ENCODE peak calls at places on chromosomes 7 and 10, in five cellular contexts. One of them, this sample, is unnamed.
A peak's percentile ranks its signal among the peaks of the same experiment; 100 is the strongest.

GRCh38 chr7:33979807-33980355 is 74.5 kb downstream of the BMPER start:
- DNase-seq in aorta: no peak
- DNase-seq in Caco-2: no peak
- DNase-seq in A549: peak; percentile 66
- DNase-seq in CD8-positive, alpha-beta T cell: no peak
- DNase-seq in this sample: no peak

GRCh38 chr10:33291053-33291592 is 43.3 kb downstream of the NRP1 start:
- DNase-seq in Caco-2: no peak
- DNase-seq in CD8-positive, alpha-beta T cell: no peak
- DNase-seq in aorta: no peak
- DNase-seq in A549: peak; percentile 60
- DNase-seq in this sample: no peak

GRCh38 chr7:106418526-106418925 is 133.7 kb upstream of the NAMPT start:
- DNase-seq in A549: no peak
- DNase-seq in aorta: peak; percentile 39
- DNase-seq in Caco-2: no peak
- DNase-seq in CD8-positive, alpha-beta T cell: no peak
- DNase-seq in this sample: no peak

GRCh38 chr10:111146025-111146640 is 69.3 kb downstream of the ADRA2A start:
- DNase-seq in A549: no peak
- DNase-seq in aorta: no peak
- DNase-seq in Caco-2: no peak
- DNase-seq in CD8-positive, alpha-beta T cell: no peak
- DNase-seq in this sample: no peak

GRCh38 chr10:52573347-52573746 is 199.2 kb downstream of the MBL2 start:
- DNase-seq in A549: no peak
- DNase-seq in Caco-2: no peak
- DNase-seq in CD8-positive, alpha-beta T cell: no peak
- DNase-seq in aorta: no peak
- DNase-seq in this sample: no peak

GRCh38 chr10:17023386-17024298 is 106.0 kb downstream of the CUBN start:
- DNase-seq in A549: peak; percentile 52
- DNase-seq in aorta: peak; percentile 78
- DNase-seq in Caco-2: no peak
- DNase-seq in CD8-positive, alpha-beta T cell: peak; percentile 88
- DNase-seq in this sample: peak; percentile 54

GRCh38 chr7:48035967-48036478 is 680 bp downstream of the C7orf57 start:
- DNase-seq in A549: no peak
- DNase-seq in CD8-positive, alpha-beta T cell: no peak
- DNase-seq in Caco-2: no peak
- DNase-seq in aorta: peak; percentile 61
- DNase-seq in this sample: peak; percentile 65

GRCh38 chr10:121624778-121625330 is 26.6 kb upstream of the FGFR2 start:
- DNase-seq in Caco-2: no peak
- DNase-seq in A549: no peak
- DNase-seq in CD8-positive, alpha-beta T cell: no peak
- DNase-seq in aorta: no peak
- DNase-seq in this sample: no peak

GRCh38 chr7:44772867-44773266 is 23.6 kb upstream of the PPIA start:
- DNase-seq in aorta: no peak
- DNase-seq in CD8-positive, alpha-beta T cell: no peak
- DNase-seq in A549: no peak
- DNase-seq in Caco-2: no peak
- DNase-seq in this sample: no peak

GRCh38 chr10:26781797-26782196 is 79.0 kb downstream of the ABI1 start:
- DNase-seq in Caco-2: no peak
- DNase-seq in A549: no peak
- DNase-seq in aorta: no peak
- DNase-seq in CD8-positive, alpha-beta T cell: no peak
- DNase-seq in this sample: no peak

GRCh38 chr10:79116801-79117723 is 48.3 kb downstream of the ZMIZ1 start:
- DNase-seq in CD8-positive, alpha-beta T cell: no peak
- DNase-seq in Caco-2: no peak
- DNase-seq in A549: no peak
- DNase-seq in aorta: peak; percentile 85
- DNase-seq in this sample: no peak

DNA sequence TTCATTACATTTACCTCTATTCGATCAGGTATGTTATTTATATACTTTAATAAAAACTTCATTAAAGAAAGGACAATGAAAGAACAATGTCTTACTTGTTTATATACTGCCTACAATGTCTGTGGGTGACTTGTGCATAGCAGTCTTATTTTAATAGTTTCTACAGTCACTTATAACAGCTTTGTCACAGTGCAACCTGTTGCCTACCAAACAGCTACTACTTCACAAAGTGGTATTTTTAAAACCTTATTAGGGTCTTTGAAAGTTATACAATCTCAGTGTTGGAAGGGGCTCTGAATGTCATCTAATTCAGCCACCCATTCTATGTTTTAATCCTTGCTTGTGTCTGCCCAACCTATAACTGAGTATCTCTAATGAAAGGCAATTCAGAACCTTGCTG is 19.0 kb downstream of the MTPN start:
- DNase-seq in aorta: no peak
- DNase-seq in A549: no peak
- DNase-seq in CD8-positive, alpha-beta T cell: no peak
- DNase-seq in Caco-2: no peak
- DNase-seq in this sample: no peak
- H3K4me1 ChIP-seq in aorta: no peaks in the 10 kb centered on the region
- H3K4me1 ChIP-seq in A549: peaks cover 25% of the 10 kb centered on the region
- H3K4me1 ChIP-seq in CD8-positive, alpha-beta T cell: peaks cover 28% of the 10 kb centered on the region
- H3K4me1 ChIP-seq in Caco-2: peaks cover 7% of the 10 kb centered on the region
- H3K4me1 ChIP-seq in this sample: no peaks in the 10 kb centered on the region

DNA sequence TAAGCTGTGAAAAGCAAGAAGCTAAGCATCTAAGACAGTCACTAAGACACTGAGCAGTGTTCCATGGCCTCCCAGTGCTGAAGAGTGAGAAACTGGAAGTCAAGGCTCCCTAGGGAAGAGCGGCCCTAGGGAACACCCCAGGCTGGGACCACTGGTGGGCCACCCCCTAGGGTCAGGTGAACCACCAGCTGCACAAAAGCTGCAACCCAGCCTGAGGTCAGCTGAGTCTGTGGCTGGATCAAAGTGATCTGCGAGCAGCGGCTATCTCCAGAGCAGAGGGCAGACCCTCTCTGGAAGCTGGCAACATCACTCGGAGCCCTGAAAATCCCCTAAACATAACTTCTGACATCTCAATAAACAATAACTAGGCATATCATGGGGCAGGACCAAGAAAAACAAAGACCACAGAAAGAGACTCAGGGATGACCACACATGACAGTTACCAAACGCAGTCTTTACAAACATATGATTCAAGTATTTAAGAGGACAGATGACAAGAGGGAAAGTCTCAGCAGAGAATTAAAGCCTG is 125.8 kb downstream of the DLG5 start:
- DNase-seq in A549: no peak
- DNase-seq in CD8-positive, alpha-beta T cell: no peak
- DNase-seq in Caco-2: peak; percentile 10
- DNase-seq in aorta: no peak
- DNase-seq in this sample: no peak
- H3K4me1 ChIP-seq in A549: no peaks in the 10 kb centered on the region
- H3K4me1 ChIP-seq in CD8-positive, alpha-beta T cell: peaks cover 15% of the 10 kb centered on the region
- H3K4me1 ChIP-seq in Caco-2: no peaks in the 10 kb centered on the region
- H3K4me1 ChIP-seq in aorta: no peaks in the 10 kb centered on the region
- H3K4me1 ChIP-seq in this sample: peaks cover 3% of the 10 kb centered on the region

GRCh38 chr7:1746491-1746975 is 76.5 kb downstream of the ELFN1 start:
- DNase-seq in A549: no peak
- DNase-seq in CD8-positive, alpha-beta T cell: no peak
- DNase-seq in aorta: no peak
- DNase-seq in Caco-2: no peak
- DNase-seq in this sample: no peak
- H3K4me1 ChIP-seq in A549: peaks cover 3% of the 10 kb centered on the region
- H3K4me1 ChIP-seq in CD8-positive, alpha-beta T cell: peaks cover 31% of the 10 kb centered on the region
- H3K4me1 ChIP-seq in aorta: no peaks in the 10 kb centered on the region
- H3K4me1 ChIP-seq in Caco-2: no peaks in the 10 kb centered on the region
- H3K4me1 ChIP-seq in this sample: no peaks in the 10 kb centered on the region

DNA sequence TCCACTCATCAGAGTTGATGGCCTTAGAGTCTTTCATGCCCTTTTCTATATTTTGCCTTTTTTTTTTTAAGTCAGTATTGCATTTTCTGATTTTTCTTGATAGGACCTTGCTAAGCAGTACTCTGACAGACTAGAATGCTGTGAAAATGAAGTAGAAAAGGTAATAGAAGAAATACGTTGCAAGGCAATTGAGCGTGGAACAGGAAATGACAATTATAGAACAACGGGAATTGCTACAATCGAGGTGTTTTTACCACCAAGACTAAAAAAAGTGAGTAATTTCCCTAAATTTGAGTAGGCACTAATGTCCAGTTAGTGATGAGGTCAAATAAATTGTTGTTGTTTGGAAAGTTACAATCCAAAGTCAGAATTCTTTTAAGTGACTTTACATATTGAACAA is 7.4 kb downstream of the NUB1 start:
- DNase-seq in A549: no peak
- DNase-seq in CD8-positive, alpha-beta T cell: no peak
- DNase-seq in aorta: no peak
- DNase-seq in Caco-2: no peak
- DNase-seq in this sample: no peak
- H3K4me1 ChIP-seq in A549: peaks cover 37% of the 10 kb centered on the region
- H3K4me1 ChIP-seq in CD8-positive, alpha-beta T cell: peaks cover 39% of the 10 kb centered on the region
- H3K4me1 ChIP-seq in aorta: no peaks in the 10 kb centered on the region
- H3K4me1 ChIP-seq in Caco-2: peaks cover 35% of the 10 kb centered on the region
- H3K4me1 ChIP-seq in this sample: no peaks in the 10 kb centered on the region

DNA sequence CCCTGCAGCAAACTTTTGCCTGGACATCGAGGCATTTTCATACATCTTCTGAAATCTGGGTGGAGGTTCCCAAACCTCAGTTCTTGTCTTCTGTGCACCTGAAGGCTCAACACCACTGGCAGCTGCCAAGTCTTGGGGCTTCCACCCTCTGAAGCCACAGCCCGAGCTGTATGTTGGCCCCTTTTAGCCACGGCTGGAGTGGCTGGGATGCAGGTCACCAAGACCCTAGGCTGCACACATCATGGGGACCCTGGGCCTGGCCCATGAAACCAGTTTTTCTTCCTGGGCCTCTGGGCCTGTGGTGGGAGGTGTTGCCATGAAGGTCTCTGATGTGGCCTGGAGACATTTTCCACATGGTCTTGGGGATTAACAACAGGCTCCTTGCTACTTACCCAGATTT is 62.1 kb downstream of the INPP5A start:
- DNase-seq in aorta: no peak
- DNase-seq in A549: no peak
- DNase-seq in CD8-positive, alpha-beta T cell: no peak
- DNase-seq in Caco-2: no peak
- DNase-seq in this sample: no peak
- H3K4me1 ChIP-seq in aorta: peaks cover 4% of the 10 kb centered on the region
- H3K4me1 ChIP-seq in A549: no peaks in the 10 kb centered on the region
- H3K4me1 ChIP-seq in CD8-positive, alpha-beta T cell: no peaks in the 10 kb centered on the region
- H3K4me1 ChIP-seq in Caco-2: no peaks in the 10 kb centered on the region
- H3K4me1 ChIP-seq in this sample: no peaks in the 10 kb centered on the region

DNA sequence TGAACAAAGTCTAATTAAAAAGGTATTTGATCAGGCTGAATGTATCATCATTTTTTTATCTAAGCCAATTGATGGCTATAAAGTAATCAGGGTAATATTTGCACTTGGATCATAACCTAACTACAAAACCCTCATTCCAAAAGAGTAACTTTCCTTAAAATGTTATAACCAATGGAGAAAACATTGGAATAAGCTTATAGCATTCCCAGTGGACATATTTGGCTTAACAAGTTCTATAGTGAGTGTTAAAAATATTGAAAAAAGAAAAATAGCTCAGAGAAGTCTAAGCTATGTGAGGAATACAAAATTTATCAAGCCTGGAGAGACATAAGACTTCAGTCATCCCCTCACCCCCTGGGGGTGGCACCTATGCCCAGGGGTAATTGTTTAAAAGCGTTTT is 358.8 kb downstream of the LRRTM3 start:
- DNase-seq in CD8-positive, alpha-beta T cell: no peak
- DNase-seq in A549: no peak
- DNase-seq in aorta: no peak
- DNase-seq in Caco-2: no peak
- DNase-seq in this sample: no peak
- H3K4me1 ChIP-seq in CD8-positive, alpha-beta T cell: no peaks in the 10 kb centered on the region
- H3K4me1 ChIP-seq in A549: no peaks in the 10 kb centered on the region
- H3K4me1 ChIP-seq in aorta: no peaks in the 10 kb centered on the region
- H3K4me1 ChIP-seq in Caco-2: peaks cover 46% of the 10 kb centered on the region
- H3K4me1 ChIP-seq in this sample: peaks cover 39% of the 10 kb centered on the region

GRCh38 chr10:661891-662605 is 27.4 kb downstream of the DIP2C start:
- DNase-seq in A549: no peak
- DNase-seq in Caco-2: peak; percentile 25
- DNase-seq in CD8-positive, alpha-beta T cell: no peak
- DNase-seq in aorta: no peak
- DNase-seq in this sample: peak; percentile 29
- H3K4me1 ChIP-seq in A549: no peaks in the 10 kb centered on the region
- H3K4me1 ChIP-seq in Caco-2: peaks cover 5% of the 10 kb centered on the region
- H3K4me1 ChIP-seq in CD8-positive, alpha-beta T cell: peaks cover 4% of the 10 kb centered on the region
- H3K4me1 ChIP-seq in aorta: peaks cover 4% of the 10 kb centered on the region
- H3K4me1 ChIP-seq in this sample: peaks cover 34% of the 10 kb centered on the region